ENCODE peak calls at places on chromosome 16, in seven cellular contexts. One of them, this sample, is unnamed.

GRCh38 chr16:4904942-4905615 is 31.9 kb downstream of the PPL start:
- DNase-seq in H1: no peak
- DNase-seq in HCT116: no peak
- DNase-seq in HepG2: no peak
- DNase-seq in transverse colon: no peak
- DNase-seq in esophagus muscularis mucosa: no peak
- DNase-seq in prostate gland: no peak
- DNase-seq in this sample: no peak

GRCh38 chr16:78957328-78958100 is 643.0 kb downstream of the MAF start:
- DNase-seq in esophagus muscularis mucosa: no peak
- DNase-seq in transverse colon: no peak
- DNase-seq in H1: no peak
- DNase-seq in HCT116: no peak
- DNase-seq in prostate gland: peak
- DNase-seq in HepG2: no peak
- DNase-seq in this sample: no peak

GRCh38 chr16:22757202-22757601 is 56.8 kb upstream of the HS3ST2 start:
- DNase-seq in HCT116: no peak
- DNase-seq in prostate gland: no peak
- DNase-seq in esophagus muscularis mucosa: peak
- DNase-seq in transverse colon: no peak
- DNase-seq in HepG2: no peak
- DNase-seq in H1: no peak
- DNase-seq in this sample: no peak

GRCh38 chr16:66874079-66874775 is 6.1 kb upstream of the PDP2 start:
- DNase-seq in HepG2: no peak
- DNase-seq in transverse colon: no peak
- DNase-seq in HCT116: no peak
- DNase-seq in H1: no peak
- DNase-seq in esophagus muscularis mucosa: no peak
- DNase-seq in prostate gland: no peak
- DNase-seq in this sample: no peak

GRCh38 chr16:89010210-89010925 is 33.4 kb upstream of the CBFA2T3 start:
- DNase-seq in prostate gland: no peak
- DNase-seq in HCT116: no peak
- DNase-seq in transverse colon: no peak
- DNase-seq in esophagus muscularis mucosa: no peak
- DNase-seq in H1: no peak
- DNase-seq in HepG2: no peak
- DNase-seq in this sample: no peak

GRCh38 chr16:57225978-57226377 is 19.1 kb upstream of the ARL2BP start:
- DNase-seq in esophagus muscularis mucosa: no peak
- DNase-seq in HepG2: no peak
- DNase-seq in HCT116: no peak
- DNase-seq in prostate gland: no peak
- DNase-seq in H1: no peak
- DNase-seq in transverse colon: no peak
- DNase-seq in this sample: no peak

GRCh38 chr16:57799619-57800212 is 2.6 kb downstream of the KIFC3 start:
- DNase-seq in transverse colon: no peak
- DNase-seq in prostate gland: no peak
- DNase-seq in HepG2: no peak
- DNase-seq in esophagus muscularis mucosa: no peak
- DNase-seq in H1: no peak
- DNase-seq in HCT116: no peak
- DNase-seq in this sample: no peak

GRCh38 chr16:9763505-9763904 is 418.7 kb downstream of the GRIN2A start:
- DNase-seq in HCT116: no peak
- DNase-seq in transverse colon: no peak
- DNase-seq in prostate gland: no peak
- DNase-seq in HepG2: no peak
- DNase-seq in esophagus muscularis mucosa: no peak
- DNase-seq in H1: no peak
- DNase-seq in this sample: no peak

GRCh38 chr16:70703041-70703834 is 17.4 kb upstream of the MTSS2 start:
- DNase-seq in prostate gland: peak
- DNase-seq in HepG2: peak
- DNase-seq in H1: no peak
- DNase-seq in HCT116: no peak
- DNase-seq in esophagus muscularis mucosa: no peak
- DNase-seq in transverse colon: peak
- DNase-seq in this sample: no peak

GRCh38 chr16:72956124-72957064 is 91.5 kb downstream of the ZFHX3 start:
- DNase-seq in HepG2: no peak
- DNase-seq in prostate gland: peak
- DNase-seq in HCT116: no peak
- DNase-seq in esophagus muscularis mucosa: no peak
- DNase-seq in H1: no peak
- DNase-seq in transverse colon: no peak
- DNase-seq in this sample: no peak

GRCh38 chr16:47976609-47977180 is 179.1 kb downstream of the ABCC12 start:
- DNase-seq in H1: no peak
- DNase-seq in esophagus muscularis mucosa: peak
- DNase-seq in prostate gland: no peak
- DNase-seq in transverse colon: no peak
- DNase-seq in HepG2: no peak
- DNase-seq in HCT116: no peak
- DNase-seq in this sample: peak

GRCh38 chr16:74862743-74863244 is 88.2 kb upstream of the FA2H start:
- DNase-seq in prostate gland: peak
- DNase-seq in transverse colon: no peak
- DNase-seq in HCT116: peak
- DNase-seq in H1: no peak
- DNase-seq in esophagus muscularis mucosa: no peak
- DNase-seq in HepG2: peak
- DNase-seq in this sample: no peak

GRCh38 chr16:80791411-80791810 is 13.0 kb downstream of the CDYL2 start:
- DNase-seq in prostate gland: no peak
- DNase-seq in H1: no peak
- DNase-seq in esophagus muscularis mucosa: no peak
- DNase-seq in HepG2: no peak
- DNase-seq in HCT116: no peak
- DNase-seq in transverse colon: no peak
- DNase-seq in this sample: no peak

GRCh38 chr16:11795887-11796226 is 1.2 kb downstream of the ZC3H7A start:
- DNase-seq in prostate gland: no peak
- DNase-seq in HCT116: no peak
- DNase-seq in HepG2: no peak
- DNase-seq in esophagus muscularis mucosa: no peak
- DNase-seq in transverse colon: no peak
- DNase-seq in H1: no peak
- DNase-seq in this sample: no peak

DNA sequence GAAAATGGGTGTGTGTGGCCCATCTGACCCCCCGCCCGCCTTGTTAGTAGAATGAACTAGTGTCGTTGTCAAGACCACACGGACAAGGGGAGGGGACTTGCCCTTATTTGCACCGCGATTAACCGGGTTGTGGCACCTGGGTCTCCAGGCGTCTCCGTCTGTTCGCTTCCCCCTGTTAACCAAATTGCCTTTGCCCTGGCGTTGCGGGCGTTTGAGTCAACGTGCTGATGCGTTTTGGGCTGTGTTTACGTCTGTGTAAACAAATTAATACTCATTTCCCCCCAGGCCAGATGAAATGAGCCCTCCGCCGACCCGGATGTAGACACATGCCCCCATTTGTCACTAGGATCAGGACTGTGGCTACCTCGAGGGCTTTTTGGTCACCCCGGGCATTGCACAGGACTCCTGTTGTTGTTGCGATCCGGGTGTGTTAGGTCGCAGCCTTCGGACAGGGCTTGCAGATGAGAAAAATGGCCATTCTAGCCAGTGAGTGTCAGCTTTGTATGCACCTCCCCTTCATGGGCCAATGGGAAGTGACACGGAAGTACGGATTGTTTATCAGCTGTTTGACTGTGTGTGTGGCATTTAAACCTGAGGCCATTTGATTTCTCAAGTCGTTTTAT is 906 bp downstream of the RBL2 start:
- DNase-seq in HepG2: peak
- DNase-seq in esophagus muscularis mucosa: peak
- DNase-seq in prostate gland: peak
- DNase-seq in transverse colon: peak
- DNase-seq in H1: no peak
- DNase-seq in HCT116: peak
- DNase-seq in this sample: peak
- TF ChIP-seq POLR2A in HepG2: peak
- TF ChIP-seq POLR2A in esophagus muscularis mucosa: no peak
- TF ChIP-seq POLR2A in prostate gland: peak
- TF ChIP-seq POLR2A in transverse colon: peak
- TF ChIP-seq POLR2A in H1: no peak
- TF ChIP-seq POLR2A in HCT116: no peak
- TF ChIP-seq POLR2A in this sample: peak

DNA sequence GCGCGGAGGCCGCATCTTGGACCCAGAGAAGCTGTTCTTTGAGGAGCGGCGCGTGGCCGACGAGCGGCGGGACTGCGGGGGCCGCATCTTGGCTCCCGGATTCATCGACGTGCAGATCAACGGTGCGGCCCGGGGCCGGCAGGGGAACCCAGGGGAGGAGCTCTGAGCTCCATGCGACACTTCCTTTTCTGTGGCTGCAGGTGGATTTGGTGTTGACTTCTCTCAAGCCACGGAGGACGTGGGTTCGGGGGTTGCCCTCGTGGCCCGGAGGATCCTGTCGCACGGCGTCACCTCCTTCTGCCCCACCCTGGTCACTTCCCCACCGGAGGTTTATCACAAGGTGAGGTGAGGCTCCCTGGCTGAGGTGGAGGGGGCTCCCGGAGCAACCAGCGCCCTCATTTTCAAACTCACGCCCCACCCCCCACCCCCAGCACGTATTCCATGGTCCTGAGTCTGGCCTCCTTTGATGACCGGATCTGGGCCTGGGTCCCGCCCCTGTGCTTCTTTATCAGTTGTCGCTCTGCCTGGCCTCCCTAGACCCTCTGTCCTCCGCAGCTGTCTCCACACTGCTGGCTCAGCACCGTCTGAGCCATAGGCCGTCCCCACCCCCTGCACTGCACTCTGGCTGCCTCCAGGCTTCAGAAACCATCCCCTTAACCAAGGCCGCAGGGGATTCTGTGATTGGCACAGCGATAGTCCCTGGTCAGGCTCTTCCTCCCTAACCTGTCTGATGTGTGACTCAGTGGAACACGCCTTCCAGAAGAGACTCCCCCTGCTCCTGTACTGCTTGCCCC is 810 bp downstream of the AMDHD2 start:
- DNase-seq in esophagus muscularis mucosa: no peak
- DNase-seq in HepG2: peak
- DNase-seq in prostate gland: no peak
- DNase-seq in transverse colon: peak
- DNase-seq in H1: no peak
- DNase-seq in HCT116: no peak
- DNase-seq in this sample: peak
- TF ChIP-seq POLR2AphosphoS5 in esophagus muscularis mucosa: no peak
- TF ChIP-seq POLR2AphosphoS5 in HepG2: peak
- TF ChIP-seq POLR2AphosphoS5 in prostate gland: no peak
- TF ChIP-seq POLR2AphosphoS5 in transverse colon: no peak
- TF ChIP-seq POLR2AphosphoS5 in H1: no peak
- TF ChIP-seq POLR2AphosphoS5 in HCT116: no peak
- TF ChIP-seq POLR2AphosphoS5 in this sample: no peak

GRCh38 chr16:84841787-84842300 is 22.1 kb downstream of the CRISPLD2 start:
- DNase-seq in H1: peak
- DNase-seq in HepG2: no peak
- DNase-seq in esophagus muscularis mucosa: no peak
- DNase-seq in prostate gland: peak
- DNase-seq in HCT116: peak
- DNase-seq in transverse colon: peak
- DNase-seq in this sample: peak
- TF ChIP-seq POLR2A in H1: no peak
- TF ChIP-seq POLR2A in HepG2: no peak
- TF ChIP-seq POLR2A in esophagus muscularis mucosa: no peak
- TF ChIP-seq POLR2A in prostate gland: peak
- TF ChIP-seq POLR2A in HCT116: no peak
- TF ChIP-seq POLR2A in transverse colon: peak
- TF ChIP-seq POLR2A in this sample: no peak

DNA sequence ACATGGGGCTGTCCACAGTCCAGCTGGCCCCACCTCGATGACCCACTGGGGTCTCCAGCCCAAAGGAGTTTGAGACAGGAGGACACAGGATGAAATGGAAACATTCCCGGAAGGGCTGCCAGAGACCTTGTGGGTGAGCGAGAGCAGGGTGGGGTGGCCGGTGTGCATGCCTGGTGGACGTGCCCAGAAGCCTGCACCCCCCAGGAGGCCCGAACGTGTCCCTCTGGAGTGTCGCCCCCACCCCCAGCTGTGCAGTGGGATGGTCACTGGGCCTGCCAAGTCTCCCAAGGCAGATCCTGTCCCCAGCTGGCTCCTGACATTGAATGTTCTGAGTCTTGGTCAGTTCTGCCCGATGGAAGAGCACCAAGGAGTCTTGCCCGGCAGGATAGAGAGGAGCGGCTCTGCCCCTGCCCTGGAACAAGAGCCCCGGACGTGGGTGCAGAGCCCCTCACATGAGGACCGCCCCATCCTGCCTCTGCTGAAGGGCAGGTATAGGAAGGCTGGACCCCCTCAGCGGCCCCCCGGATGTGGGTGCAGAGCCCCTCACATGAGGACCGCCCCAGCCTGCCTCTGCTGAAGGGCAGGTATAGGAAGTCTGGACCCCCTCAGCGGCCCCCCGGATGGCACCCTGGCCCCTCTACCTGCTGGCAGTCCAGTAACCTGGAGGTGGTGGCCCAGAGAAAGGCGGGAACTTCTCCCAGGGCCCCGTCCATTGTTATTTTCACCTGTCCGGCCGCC is 3.1 kb upstream of the CAPN15 start:
- DNase-seq in HepG2: no peak
- DNase-seq in H1: no peak
- DNase-seq in prostate gland: no peak
- DNase-seq in transverse colon: no peak
- DNase-seq in esophagus muscularis mucosa: no peak
- DNase-seq in HCT116: no peak
- DNase-seq in this sample: no peak
- TF ChIP-seq POLR2AphosphoS5 in HepG2: no peak
- TF ChIP-seq POLR2AphosphoS5 in H1: peak
- TF ChIP-seq POLR2AphosphoS5 in prostate gland: no peak
- TF ChIP-seq POLR2AphosphoS5 in transverse colon: no peak
- TF ChIP-seq POLR2AphosphoS5 in esophagus muscularis mucosa: no peak
- TF ChIP-seq POLR2AphosphoS5 in HCT116: no peak
- TF ChIP-seq POLR2AphosphoS5 in this sample: no peak

DNA sequence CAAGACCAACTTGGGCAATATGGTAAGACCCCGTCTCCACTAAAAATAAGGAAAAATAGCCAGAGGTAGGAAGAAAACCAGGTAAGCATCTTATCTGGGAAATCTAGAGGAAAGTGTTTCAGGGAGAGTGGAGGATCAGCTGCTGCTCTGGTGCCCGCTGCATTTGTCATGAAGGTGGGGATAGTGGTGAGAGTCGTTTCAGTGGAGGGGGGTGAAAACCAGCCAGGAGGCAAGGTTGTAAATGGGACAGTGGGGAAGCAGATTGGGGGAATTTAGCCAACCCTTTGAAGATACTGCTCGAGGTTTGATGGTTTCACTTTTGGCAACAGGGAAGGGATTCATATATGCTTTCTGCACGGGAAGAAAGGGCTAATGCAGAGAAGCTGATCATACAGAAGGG is 8.8 kb downstream of the DCTPP1 start:
- DNase-seq in HCT116: no peak
- DNase-seq in transverse colon: no peak
- DNase-seq in esophagus muscularis mucosa: no peak
- DNase-seq in H1: no peak
- DNase-seq in HepG2: no peak
- DNase-seq in prostate gland: no peak
- DNase-seq in this sample: no peak
- TF ChIP-seq POLR2A in HCT116: no peak
- TF ChIP-seq POLR2A in transverse colon: no peak
- TF ChIP-seq POLR2A in esophagus muscularis mucosa: no peak
- TF ChIP-seq POLR2A in H1: no peak
- TF ChIP-seq POLR2A in HepG2: no peak
- TF ChIP-seq POLR2A in prostate gland: no peak
- TF ChIP-seq POLR2A in this sample: no peak

GRCh38 chr16:2256531-2257140 is 5.2 kb upstream of the ECI1 start:
- DNase-seq in transverse colon: no peak
- DNase-seq in esophagus muscularis mucosa: no peak
- DNase-seq in prostate gland: no peak
- DNase-seq in HepG2: no peak
- DNase-seq in H1: no peak
- DNase-seq in HCT116: no peak
- DNase-seq in this sample: no peak
- TF ChIP-seq POLR2AphosphoS5 in transverse colon: no peak
- TF ChIP-seq POLR2AphosphoS5 in esophagus muscularis mucosa: no peak
- TF ChIP-seq POLR2AphosphoS5 in prostate gland: no peak
- TF ChIP-seq POLR2AphosphoS5 in HepG2: no peak
- TF ChIP-seq POLR2AphosphoS5 in H1: peak
- TF ChIP-seq POLR2AphosphoS5 in HCT116: no peak
- TF ChIP-seq POLR2AphosphoS5 in this sample: no peak

This sample was measured in upper lobe of left lung.